ENCODE peak calls at places on chromosomes 3 and 15, in ten cellular contexts. N, Z, F, G, C, Q, A, T, L and H are unnamed samples.

GRCh38 chr15:85780586-85780985 is 14.1 kb downstream of the KLHL25 start:
- DNase-seq in F (peak), C (no peak), Q (no peak), T (no peak), N (no peak), L (no peak), G (no peak), Z (no peak), A (no peak), H (no peak)

GRCh38 chr3:146640955-146641867 is 36.1 kb upstream of the PLSCR5 start:
- DNase-seq in Z (no peak), C (no peak), F (peak), N (peak), T (no peak), L (peak), G (peak), A (no peak), Q (no peak), H (no peak)

GRCh38 chr3:187693431-187693830 is 8.9 kb downstream of the RTP2 start:
- DNase-seq in Q (no peak), F (no peak), L (no peak), T (no peak), A (no peak), Z (no peak), N (no peak), G (no peak), C (no peak), H (no peak)

GRCh38 chr3:49720383-49721164 is 1.1 kb upstream of the AMIGO3 start:
- DNase-seq in N (no peak), A (no peak), Q (no peak), T (peak), F (no peak), G (no peak), L (no peak), Z (peak), C (no peak), H (no peak)

GRCh38 chr3:134796313-134797079 is 1.4 kb downstream of the EPHB1 start:
- DNase-seq in G (no peak), Q (peak), L (peak), C (no peak), T (peak), A (peak), Z (no peak), F (no peak), N (no peak), H (no peak)

GRCh38 chr3:172846706-172847105 is 96.2 kb downstream of the ECT2 start:
- DNase-seq in A (no peak), N (no peak), G (no peak), F (no peak), Z (no peak), T (no peak), L (no peak), C (no peak), Q (no peak), H (no peak)

GRCh38 chr15:40103864-40104271 is 4.8 kb downstream of the BMF start:
- DNase-seq in T (no peak), Z (no peak), A (no peak), C (no peak), G (no peak), N (no peak), L (no peak), F (peak), Q (no peak), H (no peak)

GRCh38 chr3:15505412-15506165 is 15.9 kb downstream of the COLQ start:
- DNase-seq in G (no peak), Q (no peak), Z (no peak), F (no peak), A (no peak), C (no peak), L (no peak), N (no peak), T (no peak), H (no peak)

GRCh38 chr3:185986201-185986600 is 48.4 kb upstream of the TRA2B start:
- DNase-seq in T (no peak), Z (no peak), A (no peak), G (peak), N (no peak), L (no peak), F (no peak), Q (no peak), C (no peak), H (no peak)

GRCh38 chr3:171309906-171310359 is 150.3 kb downstream of the TNIK start:
- DNase-seq in C (no peak), A (no peak), F (peak), G (peak), Z (no peak), L (no peak), Q (no peak), N (no peak), T (no peak), H (no peak)

GRCh38 chr15:70795311-70795665 is 31.9 kb upstream of the UACA start:
- DNase-seq in G (peak), A (no peak), L (no peak), Q (no peak), N (peak), F (peak), C (no peak), T (no peak), Z (no peak), H (no peak)

GRCh38 chr15:66603301-66604179 is 37.7 kb upstream of the LCTL start:
- DNase-seq in C (peak), F (peak), L (peak), Z (peak), Q (no peak), N (no peak), G (peak), A (no peak), T (peak), H (peak)

GRCh38 chr3:13546667-13547171 is 2.2 kb upstream of the FBLN2 start:
- DNase-seq in F (no peak), L (peak), A (no peak), Q (no peak), G (peak), Z (no peak), C (no peak), N (no peak), T (no peak), H (no peak)

GRCh38 chr3:141410408-141410807 is 42.1 kb downstream of the ZBTB38 start:
- DNase-seq in T (no peak), Q (no peak), Z (peak), G (peak), L (no peak), C (no peak), A (peak), N (no peak), F (peak), H (no peak)

GRCh38 chr3:36477655-36478054 is 97.4 kb downstream of the STAC start:
- DNase-seq in L (no peak), F (peak), N (peak), A (no peak), Z (no peak), G (no peak), T (no peak), C (no peak), Q (no peak), H (no peak)

GRCh38 chr3:132595036-132595435 is 2.0 kb upstream of the ACKR4 start:
- DNase-seq in Q (no peak), A (no peak), T (no peak), Z (no peak), L (peak), G (no peak), F (peak), N (no peak), C (no peak), H (no peak)

GRCh38 chr3:72255191-72255590 is 470.2 kb upstream of the PROK2 start:
- DNase-seq in C (no peak), G (no peak), Z (no peak), Q (no peak), F (peak), A (no peak), N (peak), L (peak), T (no peak), H (no peak)

GRCh38 chr3:55826731-55827496 is 339.8 kb upstream of the WNT5A start:
- DNase-seq in F (peak), T (no peak), Z (no peak), A (no peak), Q (no peak), C (no peak), G (no peak), N (no peak), L (no peak), H (no peak)

GRCh38 chr3:131526801-131527347 is 24.1 kb upstream of the MRPL3 start:
- DNase-seq in C (no peak), N (no peak), A (no peak), L (peak), T (peak), F (peak), G (peak), Z (peak), Q (no peak), H (no peak)

GRCh38 chr15:29935296-29936020 is 113.2 kb upstream of the TJP1 start:
- DNase-seq in G (peak), A (no peak), F (no peak), C (no peak), Q (no peak), N (no peak), T (no peak), L (no peak), Z (no peak), H (no peak)